ENCODE peak calls at places on chromosomes 16 and 17, in four cellular contexts. J is activated naive CD8-positive, alpha-beta T cell treated with anti-CD3 and anti-CD28 coated beads, Interleukin-2, amount 50 U/mL, for 24 hours; Y is right cardiac atrium; V is hepatic stellate cell. B is an unnamed sample.

GRCh38 chr17:60229189-60229802 is 79.5 kb downstream of the CA4 start:
- DNase-seq in J (no peak), Y (no peak), V (no peak), B (no peak)

GRCh38 chr16:69744363-69745231 is 10.1 kb downstream of the NOB1 start:
- DNase-seq in J (no peak), Y (no peak), V (no peak), B (no peak)

GRCh38 chr16:55703003-55704001 is 47.5 kb downstream of the SLC6A2 start:
- DNase-seq in J (no peak), Y (no peak), V (peak; percentile 45), B (no peak)

GRCh38 chr17:54944796-54945195 is 23.7 kb downstream of the COX11 start:
- DNase-seq in J (no peak), Y (no peak), V (no peak), B (no peak)

GRCh38 chr16:28326881-28327610 is 34.7 kb downstream of the SBK1 start:
- DNase-seq in J (peak; percentile 77), Y (peak; percentile 80), V (peak; percentile 86), B (peak; percentile 69)

GRCh38 chr17:44589316-44590071 is 32.2 kb downstream of the FZD2 start:
- DNase-seq in J (no peak), Y (no peak), V (no peak), B (no peak)

GRCh38 chr17:67413399-67413798 is 36.3 kb downstream of the PITPNC1 start:
- DNase-seq in J (no peak), Y (no peak), V (no peak), B (no peak)

GRCh38 chr17:59652119-59652518 is 32.4 kb downstream of the CLTC start:
- DNase-seq in J (no peak), Y (no peak), V (peak; percentile 7), B (no peak)

GRCh38 chr16:85847681-85848601 is 48.4 kb downstream of the COX4I1 start:
- DNase-seq in J (no peak), Y (no peak), V (no peak), B (no peak)

GRCh38 chr16:369866-370436 is 387 bp downstream of the MRPL28 start:
- DNase-seq in J (no peak), Y (no peak), V (no peak), B (no peak)

GRCh38 chr17:18938692-18939023 is 13.3 kb upstream of the SLC5A10 start:
- DNase-seq in J (no peak), Y (no peak), V (no peak), B (no peak)

GRCh38 chr17:37523715-37524219 is 34.1 kb downstream of the DUSP14 start:
- DNase-seq in J (no peak), Y (no peak), V (no peak), B (no peak)

GRCh38 chr16:75648265-75649076 is 898 bp downstream of the TERF2IP start:
- DNase-seq in J (peak; percentile 88), Y (peak; percentile 91), V (peak; percentile 76), B (peak; percentile 83)

GRCh38 chr17:17849863-17850373 is 13.1 kb upstream of the SREBF1 start:
- DNase-seq in J (peak; percentile 79), Y (peak; percentile 79), V (no peak), B (peak; percentile 85)

GRCh38 chr17:48132375-48132774 is 24.8 kb downstream of the SNX11 start:
- DNase-seq in J (no peak), Y (no peak), V (no peak), B (no peak)

GRCh38 chr16:25443994-25444393 is 186.3 kb upstream of the ZKSCAN2 start:
- DNase-seq in J (no peak), Y (no peak), V (no peak), B (no peak)

GRCh38 chr16:84144301-84144858 is 597 bp downstream of the HSDL1 start:
- DNase-seq in J (peak; percentile 52), Y (peak; percentile 66), V (peak; percentile 40), B (peak; percentile 37)

GRCh38 chr16:24075929-24076716 is 180.0 kb upstream of the CACNG3 start:
- DNase-seq in J (peak; percentile 25), Y (no peak), V (no peak), B (peak; percentile 38)

GRCh38 chr17:77353684-77354419 is 213.1 kb downstream of the SEC14L1 start:
- DNase-seq in J (no peak), Y (no peak), V (no peak), B (no peak)

GRCh38 chr16:28202147-28202746 is 9.5 kb downstream of the XPO6 start:
- DNase-seq in J (no peak), Y (no peak), V (no peak), B (peak; percentile 48)

GRCh38 chr17:34178047-34178446 is 77.0 kb upstream of the CCL2 start:
- DNase-seq in J (no peak), Y (no peak), V (peak; percentile 29), B (no peak)

GRCh38 chr16:59878479-59878878 is 1144.4 kb upstream of the GOT2 start:
- DNase-seq in J (no peak), Y (no peak), V (no peak), B (no peak)

GRCh38 chr17:39246274-39246673 is 20.5 kb upstream of the STAC2 start:
- DNase-seq in J (no peak), Y (no peak), V (no peak), B (no peak)